ENCODE peak calls at places on chromosomes 16 and 17, in seven cellular contexts. One of them, this sample, is unnamed.

GRCh38 chr17:29140051-29140582 is 40.1 kb downstream of the MYO18A start:
- DNase-seq in upper lobe of right lung: peak
- DNase-seq in cardiac muscle cell: peak
- DNase-seq in body of pancreas: peak
- DNase-seq in OCI-LY7: peak
- DNase-seq in heart right ventricle: peak
- DNase-seq in fibroblast of lung: peak
- DNase-seq in this sample: no peak

GRCh38 chr17:72125226-72125651 is 4.4 kb downstream of the SOX9 start:
- DNase-seq in upper lobe of right lung: no peak
- DNase-seq in cardiac muscle cell: peak
- DNase-seq in body of pancreas: no peak
- DNase-seq in OCI-LY7: no peak
- DNase-seq in heart right ventricle: no peak
- DNase-seq in fibroblast of lung: no peak
- DNase-seq in this sample: no peak

GRCh38 chr16:12688972-12689850 is 114.5 kb downstream of the CPPED1 start:
- DNase-seq in upper lobe of right lung: no peak
- DNase-seq in cardiac muscle cell: no peak
- DNase-seq in body of pancreas: no peak
- DNase-seq in OCI-LY7: no peak
- DNase-seq in heart right ventricle: no peak
- DNase-seq in fibroblast of lung: no peak
- DNase-seq in this sample: no peak

GRCh38 chr17:34248807-34249496 is 6.1 kb upstream of the CCL2 start:
- DNase-seq in upper lobe of right lung: no peak
- DNase-seq in cardiac muscle cell: no peak
- DNase-seq in body of pancreas: no peak
- DNase-seq in OCI-LY7: no peak
- DNase-seq in heart right ventricle: no peak
- DNase-seq in fibroblast of lung: no peak
- DNase-seq in this sample: no peak

GRCh38 chr16:75043175-75043937 is 44.5 kb downstream of the ZNRF1 start:
- DNase-seq in upper lobe of right lung: no peak
- DNase-seq in cardiac muscle cell: peak
- DNase-seq in body of pancreas: peak
- DNase-seq in OCI-LY7: no peak
- DNase-seq in heart right ventricle: no peak
- DNase-seq in fibroblast of lung: no peak
- DNase-seq in this sample: no peak

GRCh38 chr16:4293822-4294457 is 21.1 kb upstream of the TFAP4 start:
- DNase-seq in upper lobe of right lung: peak
- DNase-seq in cardiac muscle cell: peak
- DNase-seq in body of pancreas: peak
- DNase-seq in OCI-LY7: no peak
- DNase-seq in heart right ventricle: peak
- DNase-seq in fibroblast of lung: peak
- DNase-seq in this sample: no peak

GRCh38 chr17:29004081-29004692 is 1.6 kb downstream of the SEZ6 start:
- DNase-seq in upper lobe of right lung: no peak
- DNase-seq in cardiac muscle cell: peak
- DNase-seq in body of pancreas: peak
- DNase-seq in OCI-LY7: no peak
- DNase-seq in heart right ventricle: no peak
- DNase-seq in fibroblast of lung: peak
- DNase-seq in this sample: no peak

GRCh38 chr17:40483679-40484078 is 17.7 kb downstream of the TNS4 start:
- DNase-seq in upper lobe of right lung: no peak
- DNase-seq in cardiac muscle cell: no peak
- DNase-seq in body of pancreas: no peak
- DNase-seq in OCI-LY7: no peak
- DNase-seq in heart right ventricle: no peak
- DNase-seq in fibroblast of lung: no peak
- DNase-seq in this sample: no peak

GRCh38 chr16:87199901-87200300 is 117.3 kb downstream of the C16orf95 start:
- DNase-seq in upper lobe of right lung: no peak
- DNase-seq in cardiac muscle cell: no peak
- DNase-seq in body of pancreas: no peak
- DNase-seq in OCI-LY7: no peak
- DNase-seq in heart right ventricle: no peak
- DNase-seq in fibroblast of lung: no peak
- DNase-seq in this sample: no peak

GRCh38 chr17:10842658-10843057 is 4.8 kb upstream of the PIRT start:
- DNase-seq in upper lobe of right lung: no peak
- DNase-seq in cardiac muscle cell: no peak
- DNase-seq in body of pancreas: no peak
- DNase-seq in OCI-LY7: no peak
- DNase-seq in heart right ventricle: no peak
- DNase-seq in fibroblast of lung: no peak
- DNase-seq in this sample: no peak

GRCh38 chr16:85415196-85415988 is 197.7 kb upstream of the GSE1 start:
- DNase-seq in upper lobe of right lung: peak
- DNase-seq in cardiac muscle cell: no peak
- DNase-seq in body of pancreas: peak
- DNase-seq in OCI-LY7: no peak
- DNase-seq in heart right ventricle: peak
- DNase-seq in fibroblast of lung: no peak
- DNase-seq in this sample: no peak

GRCh38 chr16:46828943-46829342 is 2.0 kb downstream of the C16orf87 start:
- DNase-seq in upper lobe of right lung: no peak
- DNase-seq in cardiac muscle cell: no peak
- DNase-seq in body of pancreas: no peak
- DNase-seq in OCI-LY7: peak
- DNase-seq in heart right ventricle: no peak
- DNase-seq in fibroblast of lung: no peak
- DNase-seq in this sample: no peak

GRCh38 chr17:57889892-57890856 is 40.3 kb upstream of the MRPS23 start:
- DNase-seq in upper lobe of right lung: peak
- DNase-seq in cardiac muscle cell: peak
- DNase-seq in body of pancreas: peak
- DNase-seq in OCI-LY7: no peak
- DNase-seq in heart right ventricle: peak
- DNase-seq in fibroblast of lung: peak
- DNase-seq in this sample: no peak

GRCh38 chr16:82031116-82032084 is 3.7 kb upstream of the HSD17B2 start:
- DNase-seq in upper lobe of right lung: no peak
- DNase-seq in cardiac muscle cell: peak
- DNase-seq in body of pancreas: no peak
- DNase-seq in OCI-LY7: peak
- DNase-seq in heart right ventricle: no peak
- DNase-seq in fibroblast of lung: peak
- DNase-seq in this sample: no peak

GRCh38 chr16:85490971-85491771 is 122.0 kb upstream of the GSE1 start:
- DNase-seq in upper lobe of right lung: no peak
- DNase-seq in cardiac muscle cell: peak
- DNase-seq in body of pancreas: peak
- DNase-seq in OCI-LY7: peak
- DNase-seq in heart right ventricle: no peak
- DNase-seq in fibroblast of lung: no peak
- DNase-seq in this sample: no peak

GRCh38 chr16:61210039-61210438 is 826.2 kb downstream of the CDH8 start:
- DNase-seq in upper lobe of right lung: no peak
- DNase-seq in cardiac muscle cell: no peak
- DNase-seq in body of pancreas: no peak
- DNase-seq in OCI-LY7: no peak
- DNase-seq in heart right ventricle: no peak
- DNase-seq in fibroblast of lung: no peak
- DNase-seq in this sample: no peak

GRCh38 chr17:44381810-44382209 is 7.6 kb downstream of the ITGA2B start:
- DNase-seq in upper lobe of right lung: no peak
- DNase-seq in cardiac muscle cell: no peak
- DNase-seq in body of pancreas: no peak
- DNase-seq in OCI-LY7: no peak
- DNase-seq in heart right ventricle: no peak
- DNase-seq in fibroblast of lung: no peak
- DNase-seq in this sample: no peak

GRCh38 chr17:49216953-49217650 is 6.6 kb downstream of the ABI3 start:
- DNase-seq in upper lobe of right lung: peak
- DNase-seq in cardiac muscle cell: no peak
- DNase-seq in body of pancreas: peak
- DNase-seq in OCI-LY7: no peak
- DNase-seq in heart right ventricle: peak
- DNase-seq in fibroblast of lung: no peak
- DNase-seq in this sample: no peak

GRCh38 chr17:69761767-69762321 is 313.2 kb upstream of the KCNJ16 start:
- DNase-seq in upper lobe of right lung: no peak
- DNase-seq in cardiac muscle cell: peak
- DNase-seq in body of pancreas: no peak
- DNase-seq in OCI-LY7: no peak
- DNase-seq in heart right ventricle: no peak
- DNase-seq in fibroblast of lung: peak
- DNase-seq in this sample: no peak

GRCh38 chr16:2518823-2519710 is 1.1 kb upstream of the AMDHD2 start:
- DNase-seq in upper lobe of right lung: peak
- DNase-seq in cardiac muscle cell: no peak
- DNase-seq in body of pancreas: no peak
- DNase-seq in OCI-LY7: no peak
- DNase-seq in heart right ventricle: no peak
- DNase-seq in fibroblast of lung: no peak
- DNase-seq in this sample: no peak

GRCh38 chr17:45129426-45129939 is 2.8 kb downstream of the PLCD3 start:
- DNase-seq in upper lobe of right lung: no peak
- DNase-seq in cardiac muscle cell: no peak
- DNase-seq in body of pancreas: peak
- DNase-seq in OCI-LY7: no peak
- DNase-seq in heart right ventricle: no peak
- DNase-seq in fibroblast of lung: no peak
- DNase-seq in this sample: no peak

DNA sequence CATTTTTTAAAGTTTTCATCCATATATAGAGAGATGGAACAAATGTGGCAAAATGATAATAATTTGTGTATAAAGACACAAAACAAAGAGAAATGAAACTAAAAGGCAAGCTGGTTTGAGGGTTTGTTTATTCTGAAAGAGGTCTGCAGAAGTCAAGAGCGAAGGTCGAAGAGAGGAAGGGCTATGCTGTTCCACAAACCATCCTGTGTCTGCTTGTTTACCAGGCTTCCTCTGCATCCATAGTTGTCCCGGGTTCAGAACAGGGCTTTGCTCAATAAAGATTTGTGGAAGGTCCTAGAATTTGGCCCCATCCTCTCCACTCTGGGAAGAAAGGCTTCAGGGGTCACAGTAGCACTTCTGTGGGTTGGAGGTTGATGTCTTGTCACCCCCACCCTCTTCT is 2.4 kb upstream of the MARVELD3 start:
- DNase-seq in upper lobe of right lung: no peak
- DNase-seq in cardiac muscle cell: no peak
- DNase-seq in body of pancreas: no peak
- DNase-seq in OCI-LY7: no peak
- DNase-seq in heart right ventricle: no peak
- DNase-seq in fibroblast of lung: no peak
- DNase-seq in this sample: no peak
- TF ChIP-seq CTCF in upper lobe of right lung: no peak
- TF ChIP-seq CTCF in cardiac muscle cell: no peak
- TF ChIP-seq CTCF in body of pancreas: no peak
- TF ChIP-seq CTCF in OCI-LY7: no peak
- TF ChIP-seq CTCF in heart right ventricle: no peak
- TF ChIP-seq CTCF in fibroblast of lung: no peak
- TF ChIP-seq CTCF in this sample: no peak

DNA sequence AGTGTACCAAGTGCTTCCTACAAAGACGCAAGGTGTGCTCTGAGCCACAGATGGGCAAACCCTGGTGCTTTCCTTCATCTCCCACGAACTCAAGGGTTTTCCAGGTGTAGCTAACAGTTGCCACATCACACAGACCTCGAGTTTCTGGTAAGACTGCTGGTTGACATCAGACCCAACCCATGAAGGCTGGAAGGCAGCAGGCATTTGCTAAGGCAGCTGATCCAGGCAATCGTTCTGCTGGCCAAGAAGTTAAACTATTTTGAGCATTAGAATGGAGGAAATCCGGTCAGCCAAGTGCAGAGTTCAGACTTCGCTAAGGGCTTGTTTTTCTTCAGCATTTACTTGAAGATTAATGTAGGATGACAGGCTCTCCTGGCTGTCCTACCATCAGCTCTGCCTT is 11.5 kb downstream of the HAS3 start:
- DNase-seq in upper lobe of right lung: peak
- DNase-seq in cardiac muscle cell: no peak
- DNase-seq in body of pancreas: no peak
- DNase-seq in OCI-LY7: no peak
- DNase-seq in heart right ventricle: no peak
- DNase-seq in fibroblast of lung: no peak
- DNase-seq in this sample: no peak
- H3K27ac ChIP-seq in upper lobe of right lung: no peak
- H3K27ac ChIP-seq in cardiac muscle cell: no peak
- H3K27ac ChIP-seq in body of pancreas: no peak
- H3K27ac ChIP-seq in OCI-LY7: no peak
- H3K27ac ChIP-seq in heart right ventricle: peak
- H3K27ac ChIP-seq in fibroblast of lung: no peak
- H3K27ac ChIP-seq in this sample: no peak

GRCh38 chr17:65455972-65456343 is 105.5 kb downstream of the AXIN2 start:
- DNase-seq in upper lobe of right lung: no peak
- DNase-seq in cardiac muscle cell: peak
- DNase-seq in body of pancreas: peak
- DNase-seq in OCI-LY7: peak
- DNase-seq in heart right ventricle: no peak
- DNase-seq in fibroblast of lung: peak
- DNase-seq in this sample: no peak
- TF ChIP-seq CTCF in upper lobe of right lung: peak
- TF ChIP-seq CTCF in cardiac muscle cell: peak
- TF ChIP-seq CTCF in body of pancreas: no peak
- TF ChIP-seq CTCF in OCI-LY7: peak
- TF ChIP-seq CTCF in heart right ventricle: peak
- TF ChIP-seq CTCF in fibroblast of lung: peak
- TF ChIP-seq CTCF in this sample: peak

GRCh38 chr17:77432034-77432554 is 291.3 kb downstream of the SEC14L1 start:
- DNase-seq in upper lobe of right lung: no peak
- DNase-seq in cardiac muscle cell: no peak
- DNase-seq in body of pancreas: no peak
- DNase-seq in OCI-LY7: no peak
- DNase-seq in heart right ventricle: no peak
- DNase-seq in fibroblast of lung: no peak
- DNase-seq in this sample: no peak
- H3K27ac ChIP-seq in upper lobe of right lung: no peak
- H3K27ac ChIP-seq in cardiac muscle cell: peak
- H3K27ac ChIP-seq in body of pancreas: no peak
- H3K27ac ChIP-seq in OCI-LY7: no peak
- H3K27ac ChIP-seq in heart right ventricle: no peak
- H3K27ac ChIP-seq in fibroblast of lung: peak
- H3K27ac ChIP-seq in this sample: peak

GRCh38 chr17:32488604-32489180 is 1.9 kb downstream of the CDK5R1 start:
- DNase-seq in upper lobe of right lung: peak
- DNase-seq in cardiac muscle cell: no peak
- DNase-seq in body of pancreas: no peak
- DNase-seq in OCI-LY7: no peak
- DNase-seq in heart right ventricle: no peak
- DNase-seq in fibroblast of lung: no peak
- DNase-seq in this sample: no peak

GRCh38 chr17:32486701-32487459 is at the start of gene CDK5R1:
- DNase-seq in upper lobe of right lung: peak
- DNase-seq in cardiac muscle cell: peak
- DNase-seq in body of pancreas: peak
- DNase-seq in OCI-LY7: peak
- DNase-seq in heart right ventricle: peak
- DNase-seq in fibroblast of lung: peak
- DNase-seq in this sample: no peak

GRCh38 chr17:32486091-32486700 is 597 bp upstream of the CDK5R1 start:
- DNase-seq in upper lobe of right lung: peak
- DNase-seq in cardiac muscle cell: peak
- DNase-seq in body of pancreas: peak
- DNase-seq in OCI-LY7: peak
- DNase-seq in heart right ventricle: peak
- DNase-seq in fibroblast of lung: peak
- DNase-seq in this sample: no peak

GRCh38 chr17:32488177-32488542 is 1.4 kb downstream of the CDK5R1 start:
- DNase-seq in upper lobe of right lung: peak
- DNase-seq in cardiac muscle cell: no peak
- DNase-seq in body of pancreas: no peak
- DNase-seq in OCI-LY7: no peak
- DNase-seq in heart right ventricle: no peak
- DNase-seq in fibroblast of lung: no peak
- DNase-seq in this sample: no peak

GRCh38 chr17:32487460-32488176 is 825 bp downstream of the CDK5R1 start:
- DNase-seq in upper lobe of right lung: peak
- DNase-seq in cardiac muscle cell: peak
- DNase-seq in body of pancreas: peak
- DNase-seq in OCI-LY7: no peak
- DNase-seq in heart right ventricle: no peak
- DNase-seq in fibroblast of lung: peak
- DNase-seq in this sample: no peak
- TF ChIP-seq CTCF in upper lobe of right lung: no peak
- TF ChIP-seq CTCF in cardiac muscle cell: no peak
- TF ChIP-seq CTCF in body of pancreas: no peak
- TF ChIP-seq CTCF in OCI-LY7: no peak
- TF ChIP-seq CTCF in heart right ventricle: no peak
- TF ChIP-seq CTCF in fibroblast of lung: no peak
- TF ChIP-seq CTCF in this sample: no peak

This sample was measured in esophagus squamous epithelium.